ENCODE peak calls at places on chromosomes 6 and 20, in nine cellular contexts. T is stimulated activated CD8-positive, alpha-beta memory T cell treated with anti-CD3 and anti-CD28 coated beads, Interleukin-7, amount 100 ng/mL, for 24 hours; C is SIG-M5; S is fibroblast of mammary gland; M is NCI-H2081; X is fibroblast of lung; F is spleen; Q is AG04450; H is activated CD4-positive, CD25-positive, alpha-beta regulatory T cell. G is an unnamed sample.

GRCh38 chr6:4682431-4683159 is 93.6 kb upstream of the CDYL start:
- DNase-seq in T (no peak), C (no peak), S (no peak), M (no peak), X (no peak), F (no peak), Q (no peak), H (no peak), G (no peak)

GRCh38 chr6:113120577-113121285 is 736.4 kb upstream of the MARCKS start:
- DNase-seq in T (no peak), C (no peak), S (peak), M (no peak), X (peak), F (no peak), Q (no peak), H (no peak), G (peak)

GRCh38 chr6:110116258-110116657 is 63.2 kb downstream of the WASF1 start:
- DNase-seq in T (no peak), C (no peak), S (no peak), M (no peak), X (no peak), F (no peak), Q (no peak), H (no peak), G (no peak)

GRCh38 chr6:140812636-140813035 is 1320.1 kb upstream of the GJE1 start:
- DNase-seq in T (no peak), C (no peak), S (peak), M (no peak), X (peak), F (no peak), Q (no peak), H (no peak), G (no peak)

GRCh38 chr20:47351643-47352331 is 4.7 kb downstream of the ZMYND8 start:
- DNase-seq in T (no peak), C (no peak), S (no peak), M (peak), X (no peak), F (peak), Q (no peak), H (no peak), G (peak)

GRCh38 chr6:63731946-63732735 is 96.5 kb downstream of the PHF3 start:
- DNase-seq in T (no peak), C (no peak), S (peak), M (no peak), X (peak), F (no peak), Q (no peak), H (no peak), G (no peak)

GRCh38 chr6:17096076-17096475 is 5.8 kb upstream of the STMND1 start:
- DNase-seq in T (no peak), C (no peak), S (no peak), M (no peak), X (no peak), F (no peak), Q (no peak), H (no peak), G (peak)

GRCh38 chr20:33554914-33555420 is 65.1 kb downstream of the CBFA2T2 start:
- DNase-seq in T (no peak), C (no peak), S (peak), M (peak), X (peak), F (no peak), Q (peak), H (no peak), G (peak)

GRCh38 chr6:147201885-147202515 is 2.2 kb upstream of the STXBP5 start:
- DNase-seq in T (no peak), C (no peak), S (peak), M (peak), X (peak), F (no peak), Q (no peak), H (no peak), G (peak)

GRCh38 chr20:31695849-31696804 is 26.5 kb downstream of the BCL2L1 start:
- DNase-seq in T (no peak), C (no peak), S (peak), M (no peak), X (peak), F (no peak), Q (no peak), H (no peak), G (peak)

GRCh38 chr6:122339661-122340060 is 59.8 kb upstream of the HSF2 start:
- DNase-seq in T (no peak), C (no peak), S (no peak), M (no peak), X (no peak), F (no peak), Q (no peak), H (no peak), G (no peak)

GRCh38 chr6:1426416-1426815 is 37.0 kb downstream of the FOXF2 start:
- DNase-seq in T (no peak), C (no peak), S (no peak), M (no peak), X (no peak), F (no peak), Q (no peak), H (no peak), G (no peak)

GRCh38 chr20:58755062-58755697 is 62.6 kb downstream of the NPEPL1 start:
- DNase-seq in T (no peak), C (no peak), S (no peak), M (no peak), X (no peak), F (peak), Q (no peak), H (no peak), G (no peak)

GRCh38 chr6:4668271-4669179 is 107.7 kb upstream of the CDYL start:
- DNase-seq in T (no peak), C (no peak), S (peak), M (no peak), X (no peak), F (no peak), Q (no peak), H (no peak), G (peak)

GRCh38 chr20:44017905-44018683 is 103.4 kb downstream of the TOX2 start:
- DNase-seq in T (no peak), C (no peak), S (peak), M (peak), X (peak), F (no peak), Q (peak), H (no peak), G (peak)

GRCh38 chr6:157989541-157990289 is 8.1 kb downstream of the SYNJ2 start:
- DNase-seq in T (no peak), C (no peak), S (peak), M (peak), X (peak), F (peak), Q (no peak), H (no peak), G (peak)

GRCh38 chr6:35084511-35085203 is 56.5 kb downstream of the TCP11 start:
- DNase-seq in T (no peak), C (no peak), S (no peak), M (no peak), X (no peak), F (peak), Q (no peak), H (no peak), G (no peak)

GRCh38 chr6:163180874-163181541 is 233.5 kb upstream of the QKI start:
- DNase-seq in T (no peak), C (no peak), S (peak), M (no peak), X (peak), F (no peak), Q (no peak), H (no peak), G (peak)

GRCh38 chr20:1301031-1301529 is 27.9 kb downstream of the SDCBP2 start:
- DNase-seq in T (peak), C (peak), S (peak), M (no peak), X (peak), F (peak), Q (no peak), H (no peak), G (peak)

GRCh38 chr6:27728442-27728841 is 183.8 kb downstream of the OR2B2 start:
- DNase-seq in T (no peak), C (no peak), S (no peak), M (no peak), X (no peak), F (no peak), Q (no peak), H (no peak), G (no peak)

GRCh38 chr20:19712737-19713260 is 45.3 kb upstream of the RIN2 start:
- DNase-seq in T (no peak), C (no peak), S (no peak), M (no peak), X (peak), F (no peak), Q (no peak), H (no peak), G (peak)